ENCODE peak calls at places on chromosomes 16 and 17, in nine cellular contexts. B, S, Z, U, N, P, J, Q and T are unnamed samples.

GRCh38 chr16:50653633-50654524 is 27.2 kb downstream of the SNX20 start:
- DNase-seq in B (no peak), S (peak; percentile 23), Z (no peak), U (no peak), N (no peak), P (no peak), J (no peak), Q (no peak), T (no peak)

GRCh38 chr16:79195948-79196347 is 404.6 kb downstream of the MAF start:
- DNase-seq in B (no peak), S (no peak), Z (no peak), U (no peak), N (no peak), P (no peak), J (no peak), Q (no peak), T (no peak)

GRCh38 chr16:27728691-27729090 is 178.7 kb downstream of the KATNIP start:
- DNase-seq in B (no peak), S (no peak), Z (no peak), U (no peak), N (no peak), P (no peak), J (no peak), Q (no peak), T (no peak)

GRCh38 chr16:65377131-65377649 is 255.3 kb upstream of the CDH11 start:
- DNase-seq in B (no peak), S (no peak), Z (no peak), U (no peak), N (peak; percentile 46), P (no peak), J (no peak), Q (no peak), T (peak; percentile 31)

GRCh38 chr16:88356124-88356726 is 26.5 kb upstream of the ZNF469 start:
- DNase-seq in B (no peak), S (no peak), Z (no peak), U (no peak), N (no peak), P (no peak), J (no peak), Q (no peak), T (no peak)

GRCh38 chr17:47935961-47936360 is 5.4 kb upstream of the PNPO start:
- DNase-seq in B (peak; percentile 92), S (no peak), Z (no peak), U (no peak), N (peak; percentile 59), P (no peak), J (no peak), Q (no peak), T (peak; percentile 89)

GRCh38 chr16:78684655-78685400 is 585.4 kb downstream of the WWOX start:
- DNase-seq in B (no peak), S (no peak), Z (no peak), U (no peak), N (peak; percentile 82), P (peak; percentile 35), J (no peak), Q (no peak), T (no peak)

GRCh38 chr16:31145398-31145990 is 4.4 kb downstream of the PRSS36 start:
- DNase-seq in B (no peak), S (no peak), Z (no peak), U (no peak), N (no peak), P (no peak), J (no peak), Q (no peak), T (no peak)

GRCh38 chr16:89540557-89540956 is 19.9 kb upstream of the RPL13 start:
- DNase-seq in B (no peak), S (no peak), Z (no peak), U (no peak), N (no peak), P (no peak), J (no peak), Q (no peak), T (no peak)

GRCh38 chr17:46032909-46033308 is 33.9 kb downstream of the STH start:
- DNase-seq in B (no peak), S (no peak), Z (no peak), U (no peak), N (no peak), P (no peak), J (no peak), Q (no peak), T (no peak)

GRCh38 chr17:50641339-50641725 is 6.7 kb downstream of the ABCC3 start:
- DNase-seq in B (no peak), S (no peak), Z (no peak), U (no peak), N (no peak), P (no peak), J (no peak), Q (no peak), T (no peak)

GRCh38 chr17:38600416-38600815 is 5.3 kb downstream of the SRCIN1 start:
- DNase-seq in B (no peak), S (peak; percentile 34), Z (no peak), U (no peak), N (no peak), P (no peak), J (no peak), Q (no peak), T (no peak)

GRCh38 chr17:51630101-51630671 is 369.8 kb downstream of the UTP18 start:
- DNase-seq in B (no peak), S (no peak), Z (peak; percentile 26), U (no peak), N (no peak), P (no peak), J (no peak), Q (no peak), T (no peak)

GRCh38 chr16:87790278-87791023 is 24.7 kb upstream of the KLHDC4 start:
- DNase-seq in B (no peak), S (no peak), Z (no peak), U (no peak), N (no peak), P (no peak), J (no peak), Q (peak; percentile 70), T (peak; percentile 44)

GRCh38 chr17:81918762-81919545 is 978 bp upstream of the SIRT7 start:
- DNase-seq in B (no peak), S (no peak), Z (no peak), U (no peak), N (no peak), P (no peak), J (no peak), Q (no peak), T (peak; percentile 43)

GRCh38 chr17:41647038-41647813 is 22.9 kb upstream of the KRT17 start:
- DNase-seq in B (no peak), S (no peak), Z (no peak), U (no peak), N (no peak), P (no peak), J (no peak), Q (no peak), T (no peak)

GRCh38 chr16:11297492-11298142 is 16.5 kb upstream of the PRM1 start:
- DNase-seq in B (no peak), S (peak; percentile 53), Z (peak; percentile 70), U (peak; percentile 96), N (peak; percentile 65), P (peak; percentile 74), J (peak; percentile 94), Q (peak; percentile 87), T (no peak)

GRCh38 chr16:1458977-1459341 is 14.6 kb upstream of the CCDC154 start:
- DNase-seq in B (no peak), S (no peak), Z (no peak), U (peak; percentile 37), N (no peak), P (no peak), J (no peak), Q (no peak), T (no peak)

GRCh38 chr16:86457621-86458456 is 52.5 kb upstream of the FOXF1 start:
- DNase-seq in B (no peak), S (no peak), Z (no peak), U (no peak), N (peak; percentile 92), P (peak; percentile 60), J (no peak), Q (no peak), T (no peak)

GRCh38 chr17:27485711-27486495 is 29.7 kb downstream of the KSR1 start:
- DNase-seq in B (no peak), S (no peak), Z (no peak), U (no peak), N (no peak), P (no peak), J (no peak), Q (no peak), T (no peak)

DNA sequence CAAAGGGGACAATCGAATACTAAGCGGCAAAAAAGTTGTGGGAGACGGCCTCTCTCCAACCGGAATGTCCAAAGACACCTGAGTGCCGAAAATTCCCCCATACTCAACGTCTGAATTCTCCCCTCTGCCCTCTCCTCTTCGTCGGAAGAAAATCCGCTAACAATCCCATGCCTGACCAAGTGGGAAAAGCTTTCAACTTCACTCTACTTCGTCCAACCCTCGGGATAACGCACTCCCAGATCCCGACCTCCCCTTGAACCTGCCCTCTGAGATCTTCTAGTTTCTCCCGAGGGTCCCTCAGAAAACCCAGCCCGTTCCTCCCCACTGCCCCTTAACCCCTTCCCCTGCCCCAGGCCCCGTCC is 960 bp downstream of the AMFR start:
- DNase-seq in B (no peak), S (no peak), Z (peak; percentile 30), U (no peak), N (peak; percentile 51), P (no peak), J (no peak), Q (no peak), T (no peak)
- TF ChIP-seq EZH2phosphoT487 in B (no peak), S (no peak), Z (no peak), U (no peak), N (no peak), P (no peak), J (no peak), Q (no peak), T (no peak)

GRCh38 chr17:72511874-72512273 is 391.1 kb downstream of the SOX9 start:
- DNase-seq in B (no peak), S (no peak), Z (no peak), U (no peak), N (no peak), P (peak; percentile 37), J (no peak), Q (no peak), T (no peak)
- TF ChIP-seq EZH2phosphoT487 in B (no peak), S (no peak), Z (no peak), U (no peak), N (no peak), P (no peak), J (no peak), Q (no peak), T (no peak)

GRCh38 chr16:26457061-26457460 is 609.7 kb upstream of the C16orf82 start:
- DNase-seq in B (no peak), S (no peak), Z (no peak), U (no peak), N (no peak), P (no peak), J (no peak), Q (no peak), T (no peak)
- TF ChIP-seq EZH2phosphoT487 in B (no peak), S (no peak), Z (no peak), U (no peak), N (no peak), P (no peak), J (no peak), Q (no peak), T (no peak)

DNA sequence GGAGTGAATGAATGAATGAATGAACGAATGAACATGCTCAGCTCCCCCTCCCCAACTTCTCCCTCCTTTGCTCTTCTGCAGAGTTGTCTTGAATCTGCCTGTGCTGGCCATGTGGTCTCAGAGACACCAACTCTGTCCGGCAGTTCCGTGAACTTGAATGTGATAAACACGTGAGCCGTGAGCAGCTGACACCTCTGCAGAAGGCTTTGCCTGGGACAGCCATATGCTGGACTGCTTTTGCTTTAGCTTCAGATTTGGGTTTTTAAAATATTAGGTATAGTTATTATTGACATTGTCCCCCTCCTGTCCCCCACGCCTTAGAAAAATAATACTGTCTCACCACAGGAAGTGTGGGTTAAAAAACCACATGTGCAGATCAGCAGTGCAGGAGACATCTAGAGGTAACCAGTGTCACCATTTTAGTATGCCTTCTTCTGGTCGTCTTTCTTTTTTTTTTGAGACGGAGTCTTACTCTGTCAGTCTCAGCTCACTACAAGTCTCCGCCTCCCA is 83.8 kb downstream of the ABCC1 start:
- DNase-seq in B (no peak), S (no peak), Z (no peak), U (peak; percentile 34), N (no peak), P (no peak), J (no peak), Q (no peak), T (no peak)
- TF ChIP-seq EZH2phosphoT487 in B (no peak), S (no peak), Z (no peak), U (no peak), N (no peak), P (no peak), J (no peak), Q (no peak), T (no peak)